ENCODE peak calls at places on chromosome 14, in four cellular contexts. U is WERI-Rb-1, O is GM20000, K is lower lobe of right lung. L is an unnamed sample.

GRCh38 chr14:37592288-37593274 is 2.5 kb downstream of the FOXA1 start:
- DNase-seq in K (no peak), U (no peak), O (no peak), L (peak; percentile 23)

GRCh38 chr14:23361320-23361719 is 3.7 kb downstream of the EFS start:
- DNase-seq in K (no peak), O (no peak), U (no peak), L (no peak)

GRCh38 chr14:22994762-22995275 is 12.5 kb upstream of the AJUBA start:
- DNase-seq in O (peak; percentile 65), U (peak; percentile 54), K (peak; percentile 61), L (peak; percentile 57)

GRCh38 chr14:99065551-99065950 is 206.4 kb downstream of the BCL11B start:
- DNase-seq in U (no peak), K (no peak), O (no peak), L (no peak)

GRCh38 chr14:65949711-65950516 is 536.3 kb upstream of the CCDC196 start:
- DNase-seq in K (peak; percentile 64), O (peak; percentile 15), U (peak; percentile 49), L (peak; percentile 24)

GRCh38 chr14:30177776-30178175 is 250.1 kb upstream of the PRKD1 start:
- DNase-seq in K (no peak), U (no peak), O (no peak), L (no peak)

GRCh38 chr14:77804592-77804991 is 4.7 kb downstream of the ADCK1 start:
- DNase-seq in K (no peak), O (peak; percentile 49), U (peak; percentile 73), L (peak; percentile 59)

GRCh38 chr14:76133103-76133502 is 18.6 kb upstream of the GPATCH2L start:
- DNase-seq in K (no peak), O (peak; percentile 61), U (no peak), L (peak; percentile 49)

GRCh38 chr14:95218006-95218405 is 60.7 kb upstream of the DICER1 start:
- DNase-seq in O (no peak), U (no peak), K (no peak), L (no peak)

GRCh38 chr14:93033983-93034670 is 81.6 kb downstream of the ITPK1 start:
- DNase-seq in O (peak; percentile 85), U (peak; percentile 46), K (no peak), L (peak; percentile 93)

GRCh38 chr14:105424861-105425260 is 5.2 kb downstream of the MTA1 start:
- DNase-seq in U (no peak), O (no peak), K (no peak), L (no peak)

GRCh38 chr14:96345669-96346068 is 17.5 kb downstream of the ATG2B start:
- DNase-seq in O (no peak), U (no peak), K (no peak), L (no peak)

GRCh38 chr14:28671425-28671824 is 95.2 kb upstream of the FOXG1 start:
- DNase-seq in O (no peak), U (no peak), K (no peak), L (no peak)

GRCh38 chr14:74864193-74864592 is 11.8 kb downstream of the PROX2 start:
- DNase-seq in O (no peak), K (no peak), U (no peak), L (no peak)

GRCh38 chr14:31457665-31458659 is 656 bp upstream of the DTD2 start:
- DNase-seq in U (no peak), O (no peak), K (no peak), L (no peak)

GRCh38 chr14:97138801-97139200 is 341.6 kb downstream of the VRK1 start:
- DNase-seq in U (peak; percentile 66), O (no peak), K (no peak), L (no peak)

GRCh38 chr14:93042968-93043940 is 72.5 kb downstream of the ITPK1 start:
- DNase-seq in K (peak; percentile 90), U (peak; percentile 74), O (peak; percentile 45), L (peak; percentile 61)

GRCh38 chr14:86430807-86431206 is 900.9 kb downstream of the FLRT2 start:
- DNase-seq in K (no peak), U (no peak), O (no peak), L (no peak)

GRCh38 chr14:71574976-71575375 is 357.3 kb upstream of the RGS6 start:
- DNase-seq in K (no peak), O (no peak), U (no peak), L (no peak)

GRCh38 chr14:72472845-72473244 is 421.1 kb downstream of the DPF3 start:
- DNase-seq in O (no peak), K (no peak), U (no peak), L (no peak)

GRCh38 chr14:104603623-104604401 is 760 bp downstream of the TMEM179 start:
- DNase-seq in O (peak; percentile 26), K (peak; percentile 28), U (no peak), L (peak; percentile 27)

GRCh38 chr14:38481939-38482678 is 226.2 kb upstream of the CLEC14A start:
- DNase-seq in U (no peak), O (no peak), K (peak; percentile 45), L (no peak)

GRCh38 chr14:77889971-77890442 is 90.1 kb downstream of the ADCK1 start:
- DNase-seq in O (no peak), U (no peak), K (no peak), L (no peak)

GRCh38 chr14:104888489-104889373 is 23.7 kb downstream of the CEP170B start:
- DNase-seq in K (no peak), O (no peak), U (no peak), L (no peak)

GRCh38 chr14:101066826-101067508 is 163.4 kb upstream of the RTL1 start:
- DNase-seq in O (no peak), K (peak; percentile 40), U (no peak), L (no peak)

GRCh38 chr14:61525293-61526011 is 169.9 kb upstream of the HIF1A start:
- DNase-seq in O (no peak), U (no peak), K (peak; percentile 70), L (peak; percentile 29)

GRCh38 chr14:35682802-35683201 is 126.3 kb downstream of the RALGAPA1 start:
- DNase-seq in O (no peak), U (no peak), K (no peak), L (no peak)

GRCh38 chr14:59583755-59584154 is 7.1 kb upstream of the CCDC175 start:
- DNase-seq in O (no peak), K (no peak), U (no peak), L (no peak)

GRCh38 chr14:76776306-76777251 is 15.3 kb downstream of the VASH1 start:
- DNase-seq in U (peak; percentile 42), O (no peak), K (no peak), L (no peak)

GRCh38 chr14:52313903-52314481 is at the start of gene PTGER2:
- DNase-seq in K (peak; percentile 95), U (peak; percentile 89), O (peak; percentile 69), L (peak; percentile 70)

GRCh38 chr14:23185046-23185445 is 1.6 kb upstream of the SLC7A8 start:
- DNase-seq in K (no peak), O (no peak), U (no peak), L (no peak)

GRCh38 chr14:106377432-106377831 is 851.0 kb downstream of the TMEM121 start:
- DNase-seq in O (no peak), K (no peak), U (no peak), L (no peak)

GRCh38 chr14:24840204-24840893 is 206.4 kb upstream of the GZMB start:
- DNase-seq in K (no peak), U (no peak), O (no peak), L (no peak)

GRCh38 chr14:99381688-99382060 is 99.0 kb downstream of the SETD3 start:
- DNase-seq in O (no peak), U (no peak), K (no peak), L (no peak)

GRCh38 chr14:34714320-34715107 is at the start of gene CFL2:
- DNase-seq in O (peak; percentile 96), U (peak; percentile 83), K (peak; percentile 90), L (peak; percentile 93)

GRCh38 chr14:35331605-35332516 is 39.7 kb downstream of the PSMA6 start:
- DNase-seq in U (no peak), O (peak; percentile 46), K (peak; percentile 81), L (peak; percentile 62)

GRCh38 chr14:31020834-31021575 is 4.4 kb upstream of the AP4S1 start:
- DNase-seq in U (no peak), O (no peak), K (no peak), L (no peak)

GRCh38 chr14:54366726-54367707 is 29.8 kb upstream of the CDKN3 start:
- DNase-seq in K (no peak), O (peak; percentile 50), U (peak; percentile 75), L (no peak)
- TF ChIP-seq CTCF in K (peak; percentile 48), O (peak; percentile 34), U (peak; percentile 88), L (peak; percentile 22)

GRCh38 chr14:90109858-90110257 is 48.1 kb downstream of the KCNK13 start:
- DNase-seq in O (no peak), U (peak; percentile 32), K (no peak), L (no peak)
- TF ChIP-seq CTCF in O (no peak), U (peak; percentile 65), K (no peak), L (no peak)

GRCh38 chr14:103509864-103510263 is 12.8 kb downstream of the CKB start:
- DNase-seq in U (no peak), O (no peak), K (no peak), L (no peak)

GRCh38 chr14:103508521-103508920 is 14.1 kb downstream of the CKB start:
- DNase-seq in O (peak; percentile 3), K (no peak), U (no peak), L (no peak)

GRCh38 chr14:103508930-103509329 is 13.7 kb downstream of the CKB start:
- DNase-seq in U (no peak), O (no peak), K (no peak), L (no peak)

GRCh38 chr14:103511022-103511693 is 11.5 kb downstream of the CKB start:
- DNase-seq in U (no peak), O (peak; percentile 2), K (peak; percentile 27), L (no peak)

GRCh38 chr14:103510311-103511021 is 12.2 kb downstream of the CKB start:
- DNase-seq in U (no peak), K (no peak), O (peak; percentile 3), L (peak; percentile 15)
- TF ChIP-seq CTCF in U (no peak), K (no peak), O (no peak), L (no peak)

GRCh38 chr14:50260511-50260910 is 29.1 kb upstream of the SOS2 start:
- DNase-seq in K (no peak), U (no peak), O (peak; percentile 19), L (peak; percentile 24)
- TF ChIP-seq CTCF in K (peak; percentile 41), U (no peak), O (peak; percentile 33), L (peak; percentile 44)

L was measured in GM13976.